ENCODE peak calls at places on chromosomes 1 and 21, in seven cellular contexts. C is heart right ventricle; L is activated T-helper 1 cell treated with anti-CD3 and anti-CD28 coated beads, Interleukin-12 subunit alpha, Interleukin-12 subunit beta, Interleukin-2, Interleukin-4 antibody, amounts not matched to agents 30 ng/mL and 10 ng/mL and 1 ng/mL, durations not matched to agents 14 hours and 24 hours and 36 hours; M is CD4-positive, alpha-beta T cell; A is thoracic aorta; O is stimulated activated CD4-positive, alpha-beta T cell treated with anti-CD3 and anti-CD28 coated beads, Interleukin-4, amount 100 ng/mL, for 1 hour; Q is cardiac fibroblast. T is an unnamed sample.

GRCh38 chr1:63524166-63524565 is 841 bp downstream of the EFCAB7 start:
- DNase-seq in C (no peak), L (no peak), M (no peak), A (no peak), O (no peak), Q (peak; percentile 3), T (no peak)

GRCh38 chr1:210407207-210407886 is 78.6 kb downstream of the HHAT start:
- DNase-seq in C (peak; percentile 67), L (peak; percentile 49), M (peak; percentile 63), A (no peak), O (peak; percentile 81), Q (peak; percentile 59), T (no peak)

GRCh38 chr21:44986471-44987291 is 46.9 kb downstream of the SLX9 start:
- DNase-seq in C (peak; percentile 14), L (no peak), M (no peak), A (no peak), O (no peak), Q (no peak), T (no peak)

GRCh38 chr1:11107541-11107940 is 7.9 kb upstream of the EXOSC10 start:
- DNase-seq in C (no peak), L (no peak), M (no peak), A (no peak), O (no peak), Q (no peak), T (no peak)

GRCh38 chr1:53584446-53585102 is 125.4 kb downstream of the DMRTB1 start:
- DNase-seq in C (no peak), L (no peak), M (no peak), A (no peak), O (no peak), Q (no peak), T (no peak)

GRCh38 chr1:17192394-17193221 is 12.3 kb upstream of the PADI1 start:
- DNase-seq in C (no peak), L (no peak), M (no peak), A (no peak), O (no peak), Q (peak; percentile 34), T (no peak)

GRCh38 chr1:88302843-88303486 is 381.1 kb upstream of the PKN2 start:
- DNase-seq in C (no peak), L (no peak), M (no peak), A (no peak), O (no peak), Q (peak; percentile 56), T (no peak)

GRCh38 chr1:170685166-170685565 is 21.2 kb downstream of the PRRX1 start:
- DNase-seq in C (no peak), L (no peak), M (no peak), A (no peak), O (no peak), Q (peak; percentile 50), T (no peak)

GRCh38 chr1:40630488-40631223 is 34.8 kb downstream of the RIMS3 start:
- DNase-seq in C (no peak), L (no peak), M (no peak), A (no peak), O (peak; percentile 25), Q (peak; percentile 29), T (no peak)

GRCh38 chr1:231422798-231423309 is 767 bp upstream of the EGLN1 start:
- DNase-seq in C (no peak), L (no peak), M (no peak), A (no peak), O (no peak), Q (no peak), T (no peak)

GRCh38 chr1:186026946-186027345 is 292.8 kb downstream of the HMCN1 start:
- DNase-seq in C (no peak), L (no peak), M (no peak), A (no peak), O (no peak), Q (no peak), T (no peak)

T was measured in esophagus squamous epithelium.